ENCODE peak calls at places on chromosomes 16 and 17, in ten cellular contexts. One of them, this sample, is unnamed.

GRCh38 chr16:1993731-1994131 is 4.0 kb downstream of the SYNGR3 start:
- DNase-seq in breast epithelium: no peak
- DNase-seq in GM12878: no peak
- DNase-seq in H1: no peak
- DNase-seq in body of pancreas: no peak
- DNase-seq in esophagus squamous epithelium: no peak
- DNase-seq in tibial nerve: no peak
- DNase-seq in stomach: no peak
- DNase-seq in right lobe of liver: peak; percentile 82
- DNase-seq in upper lobe of left lung: peak; percentile 55
- DNase-seq in this sample: no peak

GRCh38 chr16:2745961-2746360 is 6.5 kb upstream of the SRRM2 start:
- DNase-seq in GM12878: no peak
- DNase-seq in H1: no peak
- DNase-seq in body of pancreas: no peak
- DNase-seq in stomach: no peak
- DNase-seq in right lobe of liver: no peak
- DNase-seq in tibial nerve: no peak
- DNase-seq in upper lobe of left lung: no peak
- DNase-seq in breast epithelium: no peak
- DNase-seq in esophagus squamous epithelium: no peak
- DNase-seq in this sample: no peak

GRCh38 chr17:30995347-30995746 is 24.5 kb downstream of the RNF135 start:
- DNase-seq in body of pancreas: no peak
- DNase-seq in right lobe of liver: no peak
- DNase-seq in breast epithelium: no peak
- DNase-seq in H1: no peak
- DNase-seq in upper lobe of left lung: no peak
- DNase-seq in GM12878: no peak
- DNase-seq in esophagus squamous epithelium: no peak
- DNase-seq in tibial nerve: no peak
- DNase-seq in stomach: no peak
- DNase-seq in this sample: no peak

GRCh38 chr17:32497431-32498205 is 10.8 kb downstream of the CDK5R1 start:
- DNase-seq in breast epithelium: no peak
- DNase-seq in esophagus squamous epithelium: no peak
- DNase-seq in upper lobe of left lung: peak; percentile 64
- DNase-seq in body of pancreas: no peak
- DNase-seq in stomach: no peak
- DNase-seq in right lobe of liver: no peak
- DNase-seq in GM12878: no peak
- DNase-seq in H1: no peak
- DNase-seq in tibial nerve: no peak
- DNase-seq in this sample: no peak

GRCh38 chr16:29926675-29927522 is 873 bp upstream of the KCTD13 start:
- DNase-seq in stomach: no peak
- DNase-seq in H1: peak; percentile 49
- DNase-seq in tibial nerve: peak; percentile 6
- DNase-seq in body of pancreas: peak; percentile 60
- DNase-seq in GM12878: no peak
- DNase-seq in breast epithelium: no peak
- DNase-seq in right lobe of liver: peak; percentile 47
- DNase-seq in esophagus squamous epithelium: no peak
- DNase-seq in upper lobe of left lung: no peak
- DNase-seq in this sample: peak; percentile 28

GRCh38 chr17:55734128-55734781 is 11.6 kb upstream of the TMEM100 start:
- DNase-seq in breast epithelium: no peak
- DNase-seq in upper lobe of left lung: no peak
- DNase-seq in body of pancreas: no peak
- DNase-seq in tibial nerve: no peak
- DNase-seq in GM12878: no peak
- DNase-seq in H1: no peak
- DNase-seq in stomach: no peak
- DNase-seq in right lobe of liver: no peak
- DNase-seq in esophagus squamous epithelium: no peak
- DNase-seq in this sample: no peak

GRCh38 chr17:78524870-78525510 is 52.2 kb downstream of the DNAH17 start:
- DNase-seq in GM12878: no peak
- DNase-seq in tibial nerve: no peak
- DNase-seq in stomach: no peak
- DNase-seq in H1: no peak
- DNase-seq in esophagus squamous epithelium: no peak
- DNase-seq in body of pancreas: no peak
- DNase-seq in right lobe of liver: no peak
- DNase-seq in breast epithelium: no peak
- DNase-seq in upper lobe of left lung: peak; percentile 64
- DNase-seq in this sample: no peak

GRCh38 chr16:85900031-85900792 is 1.2 kb downstream of the IRF8 start:
- DNase-seq in body of pancreas: no peak
- DNase-seq in breast epithelium: no peak
- DNase-seq in esophagus squamous epithelium: no peak
- DNase-seq in upper lobe of left lung: peak; percentile 71
- DNase-seq in H1: no peak
- DNase-seq in GM12878: no peak
- DNase-seq in tibial nerve: no peak
- DNase-seq in right lobe of liver: no peak
- DNase-seq in stomach: peak; percentile 67
- DNase-seq in this sample: no peak

GRCh38 chr16:89442990-89443726 is 47.2 kb downstream of the ANKRD11 start:
- DNase-seq in right lobe of liver: peak; percentile 56
- DNase-seq in esophagus squamous epithelium: no peak
- DNase-seq in H1: no peak
- DNase-seq in stomach: peak; percentile 71
- DNase-seq in GM12878: no peak
- DNase-seq in breast epithelium: peak; percentile 69
- DNase-seq in body of pancreas: peak; percentile 63
- DNase-seq in tibial nerve: no peak
- DNase-seq in upper lobe of left lung: no peak
- DNase-seq in this sample: peak; percentile 43

GRCh38 chr17:45402916-45403315 is 29.8 kb downstream of the ARHGAP27 start:
- DNase-seq in stomach: no peak
- DNase-seq in tibial nerve: no peak
- DNase-seq in esophagus squamous epithelium: no peak
- DNase-seq in GM12878: no peak
- DNase-seq in body of pancreas: no peak
- DNase-seq in breast epithelium: no peak
- DNase-seq in upper lobe of left lung: no peak
- DNase-seq in H1: no peak
- DNase-seq in right lobe of liver: no peak
- DNase-seq in this sample: no peak

GRCh38 chr17:7820231-7820630 is 13.8 kb upstream of the KDM6B start:
- DNase-seq in stomach: no peak
- DNase-seq in GM12878: no peak
- DNase-seq in H1: no peak
- DNase-seq in right lobe of liver: no peak
- DNase-seq in breast epithelium: no peak
- DNase-seq in tibial nerve: no peak
- DNase-seq in upper lobe of left lung: no peak
- DNase-seq in body of pancreas: no peak
- DNase-seq in esophagus squamous epithelium: no peak
- DNase-seq in this sample: no peak

GRCh38 chr17:55056530-55056929 is 88.0 kb downstream of the STXBP4 start:
- DNase-seq in right lobe of liver: peak; percentile 73
- DNase-seq in esophagus squamous epithelium: no peak
- DNase-seq in H1: no peak
- DNase-seq in stomach: peak; percentile 58
- DNase-seq in tibial nerve: no peak
- DNase-seq in breast epithelium: no peak
- DNase-seq in upper lobe of left lung: no peak
- DNase-seq in body of pancreas: peak; percentile 54
- DNase-seq in GM12878: no peak
- DNase-seq in this sample: no peak

GRCh38 chr17:13228711-13229110 is 210.9 kb upstream of the ELAC2 start:
- DNase-seq in right lobe of liver: no peak
- DNase-seq in stomach: no peak
- DNase-seq in body of pancreas: no peak
- DNase-seq in H1: no peak
- DNase-seq in esophagus squamous epithelium: no peak
- DNase-seq in upper lobe of left lung: peak; percentile 37
- DNase-seq in breast epithelium: no peak
- DNase-seq in GM12878: no peak
- DNase-seq in tibial nerve: no peak
- DNase-seq in this sample: no peak

GRCh38 chr16:29816694-29817441 is 916 bp downstream of the PAGR1 start:
- DNase-seq in stomach: peak; percentile 65
- DNase-seq in right lobe of liver: peak; percentile 81
- DNase-seq in upper lobe of left lung: peak; percentile 89
- DNase-seq in body of pancreas: peak; percentile 74
- DNase-seq in GM12878: no peak
- DNase-seq in tibial nerve: no peak
- DNase-seq in H1: peak; percentile 80
- DNase-seq in esophagus squamous epithelium: no peak
- DNase-seq in breast epithelium: no peak
- DNase-seq in this sample: peak; percentile 65

GRCh38 chr16:55643161-55643970 is 12.4 kb upstream of the SLC6A2 start:
- DNase-seq in stomach: peak; percentile 59
- DNase-seq in breast epithelium: no peak
- DNase-seq in H1: no peak
- DNase-seq in right lobe of liver: no peak
- DNase-seq in GM12878: no peak
- DNase-seq in esophagus squamous epithelium: no peak
- DNase-seq in upper lobe of left lung: peak; percentile 34
- DNase-seq in body of pancreas: no peak
- DNase-seq in tibial nerve: no peak
- DNase-seq in this sample: no peak
- TF ChIP-seq CTCF in stomach: no peak
- TF ChIP-seq CTCF in breast epithelium: no peak
- TF ChIP-seq CTCF in H1: no peak
- TF ChIP-seq CTCF in right lobe of liver: peak; percentile 55
- TF ChIP-seq CTCF in GM12878: no peak
- TF ChIP-seq CTCF in esophagus squamous epithelium: peak; percentile 20
- TF ChIP-seq CTCF in upper lobe of left lung: no peak
- TF ChIP-seq CTCF in body of pancreas: no peak
- TF ChIP-seq CTCF in tibial nerve: no peak
- TF ChIP-seq CTCF in this sample: no peak

DNA sequence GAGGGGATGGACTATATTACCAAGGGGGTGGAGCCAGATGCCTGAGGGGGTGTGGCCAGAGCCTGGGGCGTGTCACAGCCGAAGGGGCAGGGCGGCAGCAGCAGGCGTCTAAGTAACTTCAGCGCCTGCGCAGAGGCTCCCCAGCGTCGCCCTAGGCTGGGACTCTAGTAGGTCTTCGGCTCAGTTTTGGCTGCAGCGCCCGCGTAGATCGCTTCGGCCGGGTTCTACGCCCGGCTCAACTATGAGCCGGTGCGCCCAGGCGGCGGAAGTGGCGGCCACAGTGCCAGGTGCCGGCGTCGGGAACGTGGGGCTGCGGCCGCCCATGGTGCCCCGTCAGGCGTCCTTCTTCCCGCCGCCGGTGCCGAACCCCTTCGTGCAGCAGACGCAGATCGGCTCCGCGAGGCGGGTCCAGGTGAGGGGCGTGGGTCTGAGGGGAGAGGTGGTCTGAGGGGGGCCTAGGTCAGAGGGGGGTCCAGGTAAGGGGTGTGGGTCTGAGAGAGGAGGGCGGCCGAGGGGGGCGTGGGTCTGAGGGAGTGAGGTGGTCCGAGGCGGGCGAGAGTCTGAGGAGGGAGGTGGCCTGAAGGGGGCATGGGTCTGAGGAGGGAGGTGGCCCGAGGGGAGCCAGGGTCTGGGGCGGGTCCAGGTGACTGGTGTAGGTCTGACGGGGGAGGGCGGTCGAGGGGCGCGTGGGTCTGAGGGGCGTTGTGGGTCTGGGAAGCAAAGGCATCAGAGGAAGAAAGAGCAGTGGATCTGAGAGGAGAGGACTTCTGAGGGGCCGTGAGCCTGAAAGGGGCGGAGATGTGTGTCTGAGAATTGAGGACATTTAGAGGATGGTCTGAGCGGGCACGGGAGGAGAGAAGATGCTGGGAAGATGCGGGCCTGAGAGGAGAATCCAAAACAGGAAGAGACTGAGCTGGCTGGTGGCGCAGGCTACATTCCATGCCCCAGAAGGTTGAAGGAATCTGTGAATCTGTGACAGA is at the start of gene LPCAT2:
- DNase-seq in right lobe of liver: peak; percentile 83
- DNase-seq in breast epithelium: peak; percentile 69
- DNase-seq in H1: peak; percentile 98
- DNase-seq in body of pancreas: peak; percentile 90
- DNase-seq in GM12878: no peak
- DNase-seq in upper lobe of left lung: peak; percentile 94
- DNase-seq in esophagus squamous epithelium: no peak
- DNase-seq in stomach: peak; percentile 91
- DNase-seq in tibial nerve: peak; percentile 90
- DNase-seq in this sample: peak; percentile 88
- TF ChIP-seq POLR2A in right lobe of liver: peak; percentile 42
- TF ChIP-seq POLR2A in breast epithelium: peak; percentile 52
- TF ChIP-seq POLR2A in H1: peak; percentile 51
- TF ChIP-seq POLR2A in body of pancreas: peak; percentile 36
- TF ChIP-seq POLR2A in GM12878: no peak
- TF ChIP-seq POLR2A in upper lobe of left lung: no peak
- TF ChIP-seq POLR2A in esophagus squamous epithelium: no peak
- TF ChIP-seq POLR2A in stomach: no peak
- TF ChIP-seq POLR2A in tibial nerve: peak; percentile 51
- TF ChIP-seq POLR2A in this sample: peak; percentile 83

DNA sequence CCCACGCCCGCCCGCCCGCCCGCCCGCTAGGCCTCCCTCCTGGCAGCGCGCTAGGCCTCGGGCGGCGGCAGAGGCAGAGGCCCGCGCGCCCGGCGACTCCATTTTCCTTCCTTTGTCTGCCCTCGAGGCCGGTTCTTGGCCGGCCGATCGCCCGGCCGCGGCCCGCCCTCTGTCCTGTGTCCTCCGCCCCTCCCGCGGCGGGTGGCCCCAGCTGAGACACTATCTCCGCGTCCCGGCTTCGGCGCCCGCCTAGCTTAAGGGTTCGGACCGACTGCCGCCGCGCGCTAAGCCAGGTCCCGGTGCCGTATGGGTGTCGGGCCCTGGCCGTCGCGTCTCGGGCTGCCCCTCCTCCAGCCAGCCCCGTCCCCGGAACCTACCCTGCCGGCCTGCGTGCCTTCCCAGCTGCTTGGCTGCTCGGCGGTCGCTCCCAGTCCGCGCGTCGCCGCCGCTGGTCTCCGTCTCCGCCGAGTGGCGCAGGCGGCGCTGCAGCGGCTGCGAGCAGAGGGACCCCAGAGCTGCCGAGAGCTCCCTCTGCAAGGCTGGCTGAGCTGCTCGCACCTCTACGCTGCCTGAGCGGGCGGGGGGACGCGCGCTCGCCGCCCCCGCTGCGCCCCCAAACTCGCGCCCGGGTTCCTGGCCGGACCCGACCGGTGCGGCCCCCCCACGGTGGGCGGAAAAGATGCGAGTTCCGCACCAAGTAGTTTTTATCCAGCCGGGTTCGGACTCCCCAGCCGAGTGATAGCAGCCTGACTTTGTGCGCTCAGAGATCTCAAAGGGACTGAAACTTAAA is 787 bp downstream of the CTCF start:
- DNase-seq in esophagus squamous epithelium: no peak
- DNase-seq in H1: peak; percentile 76
- DNase-seq in right lobe of liver: peak; percentile 76
- DNase-seq in stomach: peak; percentile 65
- DNase-seq in GM12878: no peak
- DNase-seq in upper lobe of left lung: peak; percentile 93
- DNase-seq in breast epithelium: peak; percentile 43
- DNase-seq in tibial nerve: no peak
- DNase-seq in body of pancreas: peak; percentile 70
- DNase-seq in this sample: peak; percentile 57
- TF ChIP-seq CTCF in esophagus squamous epithelium: peak; percentile 24
- TF ChIP-seq CTCF in H1: peak; percentile 19
- TF ChIP-seq CTCF in right lobe of liver: peak; percentile 35
- TF ChIP-seq CTCF in stomach: no peak
- TF ChIP-seq CTCF in GM12878: no peak
- TF ChIP-seq CTCF in upper lobe of left lung: no peak
- TF ChIP-seq CTCF in breast epithelium: no peak
- TF ChIP-seq CTCF in tibial nerve: peak; percentile 35
- TF ChIP-seq CTCF in body of pancreas: peak; percentile 18
- TF ChIP-seq CTCF in this sample: no peak

GRCh38 chr16:73051216-73051615 is 3.3 kb upstream of the ZFHX3 start:
- DNase-seq in H1: no peak
- DNase-seq in stomach: no peak
- DNase-seq in GM12878: no peak
- DNase-seq in upper lobe of left lung: no peak
- DNase-seq in breast epithelium: no peak
- DNase-seq in tibial nerve: no peak
- DNase-seq in esophagus squamous epithelium: no peak
- DNase-seq in body of pancreas: no peak
- DNase-seq in right lobe of liver: no peak
- DNase-seq in this sample: no peak
- TF ChIP-seq POLR2A in H1: no peak
- TF ChIP-seq POLR2A in stomach: no peak
- TF ChIP-seq POLR2A in GM12878: no peak
- TF ChIP-seq POLR2A in upper lobe of left lung: no peak
- TF ChIP-seq POLR2A in breast epithelium: no peak
- TF ChIP-seq POLR2A in tibial nerve: no peak
- TF ChIP-seq POLR2A in esophagus squamous epithelium: no peak
- TF ChIP-seq POLR2A in body of pancreas: no peak
- TF ChIP-seq POLR2A in right lobe of liver: no peak
- TF ChIP-seq POLR2A in this sample: no peak

This sample was measured in uterus.